ENCODE peak calls at places on chromosomes 6 and 20, in nine cellular contexts. G, P, F, W, Y, I, M, J and R are unnamed samples.

GRCh38 chr20:63636752-63637633 is 10.1 kb upstream of the GMEB2 start:
- DNase-seq in W (no peak), G (no peak), Y (no peak), P (no peak), J (no peak), M (no peak), F (no peak), I (no peak), R (no peak)

GRCh38 chr20:56003966-56004365 is 1.4 kb downstream of the CBLN4 start:
- DNase-seq in M (no peak), F (no peak), Y (no peak), P (no peak), W (no peak), G (no peak), J (no peak), I (peak; percentile 13), R (no peak)

GRCh38 chr6:53530346-53530745 is 14.6 kb downstream of the GCLC start:
- DNase-seq in P (peak; percentile 14), Y (no peak), J (no peak), G (no peak), M (no peak), W (no peak), I (no peak), F (no peak), R (no peak)

GRCh38 chr20:53827996-53828672 is 234.5 kb upstream of the ZNF217 start:
- DNase-seq in Y (peak; percentile 12), P (peak; percentile 67), G (peak; percentile 98), W (peak; percentile 73), F (no peak), M (no peak), J (no peak), I (no peak), R (no peak)

GRCh38 chr20:31923388-31924271 is 28.2 kb downstream of the PDRG1 start:
- DNase-seq in I (no peak), W (peak; percentile 51), P (no peak), J (no peak), M (no peak), G (no peak), Y (no peak), F (no peak), R (no peak)

GRCh38 chr20:22402550-22402949 is 181.8 kb downstream of the FOXA2 start:
- DNase-seq in P (no peak), J (no peak), M (no peak), F (no peak), W (no peak), G (no peak), I (no peak), Y (no peak), R (no peak)

GRCh38 chr20:50680106-50680960 is 11.0 kb downstream of the RIPOR3 start:
- DNase-seq in G (no peak), Y (no peak), J (no peak), F (no peak), M (no peak), I (peak; percentile 20), P (no peak), W (no peak), R (peak; percentile 83)

GRCh38 chr6:119110601-119111548 is 32.4 kb upstream of the FAM184A start:
- DNase-seq in P (peak; percentile 38), Y (peak; percentile 44), M (peak; percentile 34), I (peak; percentile 14), W (no peak), F (peak; percentile 23), J (no peak), G (peak; percentile 64), R (no peak)

GRCh38 chr20:46183768-46184167 is 65.7 kb downstream of the CD40 start:
- DNase-seq in G (no peak), P (no peak), M (no peak), W (no peak), F (no peak), Y (no peak), I (no peak), J (no peak), R (no peak)

DNA sequence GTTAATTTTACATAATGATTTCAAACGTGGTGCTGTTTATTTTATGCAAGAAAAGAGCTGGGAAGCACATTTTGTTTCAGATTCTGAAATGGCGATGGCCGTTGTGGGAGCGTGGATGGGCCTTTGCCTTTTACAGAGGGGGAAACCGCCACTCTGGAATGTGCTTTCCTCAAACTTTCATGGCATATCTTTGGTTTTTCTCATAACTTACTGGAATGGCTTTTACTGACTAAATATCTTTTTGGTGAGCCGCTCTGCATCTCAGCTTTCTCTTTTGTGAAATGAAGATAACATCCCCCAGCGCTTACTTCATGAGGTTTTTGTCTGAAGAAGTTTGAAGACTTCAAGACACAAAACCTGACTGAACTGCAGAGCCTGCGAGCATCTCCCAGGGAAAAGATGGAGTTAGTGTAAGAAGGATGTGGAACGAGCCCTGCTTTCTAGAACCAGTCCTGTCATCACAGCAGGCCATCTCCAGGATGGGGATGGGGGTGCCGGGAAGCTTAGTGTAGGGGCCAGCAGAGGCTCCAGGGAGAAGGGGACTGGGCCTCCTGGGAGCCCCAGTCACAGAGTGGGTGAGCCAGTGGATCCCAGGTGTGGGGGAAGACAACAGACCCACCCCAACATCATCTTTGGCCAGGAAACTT is 61.8 kb upstream of the TIAM2 start:
- DNase-seq in Y (no peak), M (no peak), I (no peak), J (no peak), W (no peak), G (no peak), P (no peak), F (no peak), R (no peak)
- TF ChIP-seq POLR2AphosphoS5 in Y (no peak), M (no peak), I (no peak), J (no peak), W (no peak), G (no peak), P (no peak), F (no peak), R (no peak)

GRCh38 chr6:34887753-34888440 is at the start of gene TAF11:
- DNase-seq in P (peak; percentile 95), F (peak; percentile 93), M (peak; percentile 98), Y (peak; percentile 92), W (peak; percentile 97), G (peak; percentile 93), J (peak; percentile 97), I (peak; percentile 95), R (peak; percentile 96)
- TF ChIP-seq POLR2A in P (peak; percentile 54), F (peak; percentile 66), M (peak; percentile 53), Y (peak; percentile 95), W (peak; percentile 78), G (peak; percentile 83), J (peak; percentile 85), I (peak; percentile 96), R (no peak)

DNA sequence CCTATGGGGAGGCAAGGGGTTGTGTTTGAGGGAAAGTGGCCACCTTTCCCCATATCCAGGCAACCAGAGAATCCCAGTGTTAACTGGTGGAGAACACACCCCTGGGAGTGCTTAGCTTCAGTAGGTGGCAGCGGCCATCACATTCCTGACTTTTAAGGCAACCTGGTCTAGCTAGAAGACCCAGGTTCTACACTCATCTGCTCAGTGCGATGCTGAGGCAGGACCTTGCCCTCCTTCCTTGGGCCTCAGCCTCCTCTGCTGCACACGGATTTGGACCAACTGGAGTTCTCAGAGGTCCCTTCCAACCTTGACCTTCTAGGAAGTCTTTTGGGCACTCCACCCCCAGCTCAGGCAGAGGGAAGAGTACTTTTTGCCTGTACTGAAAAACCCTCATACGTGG is 3.0 kb downstream of the CCND3 start:
- DNase-seq in P (no peak), M (no peak), Y (no peak), F (no peak), W (no peak), J (no peak), G (no peak), I (no peak), R (no peak)
- H3K27ac ChIP-seq in P (no peak overlapping the region), M (peak overlapping the region; percentile 90), Y (no peak overlapping the region), F (peak overlapping the region; percentile 52), W (peak overlapping the region; percentile 90), J (peak overlapping the region; percentile 91), G (no peak overlapping the region), I (peak overlapping the region; percentile 84), R (peak overlapping the region; percentile 89)

GRCh38 chr6:27143474-27144026 is 104.0 kb upstream of the PRSS16 start:
- DNase-seq in F (no peak), M (no peak), W (no peak), Y (no peak), P (no peak), J (no peak), I (no peak), G (no peak), R (no peak)

GRCh38 chr6:27139753-27140522 is 107.6 kb upstream of the PRSS16 start:
- DNase-seq in W (no peak), P (no peak), J (no peak), G (peak; percentile 44), Y (no peak), M (no peak), I (peak; percentile 26), F (no peak), R (no peak)

GRCh38 chr6:27141013-27141412 is 106.5 kb upstream of the PRSS16 start:
- DNase-seq in W (no peak), I (no peak), Y (no peak), G (no peak), J (no peak), M (no peak), P (no peak), F (no peak), R (no peak)

GRCh38 chr6:27138837-27139752 is 108.4 kb upstream of the PRSS16 start:
- DNase-seq in M (no peak), I (peak; percentile 80), F (no peak), G (peak; percentile 58), Y (no peak), W (peak; percentile 69), P (no peak), J (peak; percentile 89), R (peak; percentile 55)

DNA sequence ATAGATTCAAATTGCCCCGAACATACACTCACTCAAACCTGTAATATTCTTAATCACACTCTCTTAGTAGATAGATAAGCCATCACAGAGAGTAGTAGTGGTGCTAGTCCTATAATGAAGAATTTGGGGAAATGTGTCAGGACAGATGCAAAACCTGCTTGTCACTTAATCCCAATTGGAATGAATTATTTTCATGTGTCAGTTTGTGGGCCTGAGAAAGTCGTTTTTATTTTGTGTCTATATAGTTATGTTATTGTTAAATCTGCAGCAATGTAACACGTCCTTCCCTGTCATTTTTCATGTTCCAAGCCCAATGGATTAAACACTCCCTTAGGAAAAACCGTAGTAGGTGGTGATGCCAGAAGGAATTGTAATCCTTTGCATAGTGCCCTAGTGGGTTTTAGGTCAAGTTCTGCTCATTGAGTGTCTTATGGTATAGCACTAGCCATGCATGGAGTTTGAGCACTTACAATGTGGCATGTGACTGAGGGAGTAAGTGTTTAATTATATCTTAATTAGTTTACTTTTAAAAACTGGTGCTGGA is 106.0 kb upstream of the PRSS16 start:
- DNase-seq in W (no peak), M (no peak), F (no peak), P (no peak), G (no peak), J (no peak), I (no peak), Y (no peak), R (no peak)
- TF ChIP-seq POLR2AphosphoS5 in W (no peak), M (no peak), F (no peak), P (no peak), G (no peak), J (no peak), I (no peak), Y (no peak), R (no peak)